ENCODE peak calls at places on chromosomes 13 and 19, in five cellular contexts. C, F, N, O and K are unnamed samples.

GRCh38 chr13:49108204-49108603 is 111.9 kb upstream of the MLNR start:
- DNase-seq in C (no peak), F (no peak), N (no peak), O (no peak), K (no peak)

GRCh38 chr19:40633207-40633606 is 32.0 kb downstream of the LTBP4 start:
- DNase-seq in C (no peak), F (no peak), N (no peak), O (no peak), K (no peak)

GRCh38 chr13:24672141-24673132 is 7.8 kb upstream of the ATP12A start:
- DNase-seq in C (no peak), F (no peak), N (no peak), O (no peak), K (no peak)

GRCh38 chr19:632228-633067 is 889 bp downstream of the POLRMT start:
- DNase-seq in C (no peak), F (no peak), N (peak; percentile 78), O (no peak), K (peak; percentile 58)

GRCh38 chr19:4571305-4571917 is 11.9 kb upstream of the SEMA6B start:
- DNase-seq in C (no peak), F (no peak), N (no peak), O (no peak), K (no peak)

GRCh38 chr19:7869910-7870511 is 4.2 kb downstream of the PRR36 start:
- DNase-seq in C (peak; percentile 68), F (no peak), N (peak; percentile 63), O (no peak), K (peak; percentile 94)

GRCh38 chr19:17234911-17235617 is 9.0 kb downstream of the OCEL1 start:
- DNase-seq in C (peak; percentile 68), F (no peak), N (peak; percentile 79), O (no peak), K (no peak)

GRCh38 chr19:29798783-29799182 is 13.0 kb upstream of the CCNE1 start:
- DNase-seq in C (no peak), F (no peak), N (no peak), O (no peak), K (no peak)

GRCh38 chr13:101178394-101178793 is 237.9 kb downstream of the NALCN start:
- DNase-seq in C (no peak), F (no peak), N (no peak), O (no peak), K (no peak)

GRCh38 chr13:32638739-32639138 is 52.5 kb downstream of the PDS5B start:
- DNase-seq in C (no peak), F (no peak), N (no peak), O (no peak), K (no peak)

GRCh38 chr13:106612688-106613087 is 44.8 kb upstream of the ARGLU1 start:
- DNase-seq in C (peak; percentile 63), F (no peak), N (peak; percentile 50), O (no peak), K (no peak)

GRCh38 chr13:72403396-72404010 is 323.9 kb downstream of the MZT1 start:
- DNase-seq in C (no peak), F (no peak), N (no peak), O (no peak), K (no peak)

GRCh38 chr13:73984949-73985691 is 149.1 kb downstream of the KLF12 start:
- DNase-seq in C (no peak), F (no peak), N (no peak), O (no peak), K (no peak)

GRCh38 chr13:32731576-32731975 is 145.3 kb downstream of the PDS5B start:
- DNase-seq in C (no peak), F (no peak), N (no peak), O (no peak), K (peak; percentile 44)

GRCh38 chr13:63184693-63185092 is 1769.0 kb upstream of the PCDH20 start:
- DNase-seq in C (no peak), F (no peak), N (no peak), O (no peak), K (peak; percentile 49)

GRCh38 chr13:99103536-99103935 is 97.1 kb upstream of the UBAC2 start:
- DNase-seq in C (no peak), F (no peak), N (no peak), O (no peak), K (no peak)

GRCh38 chr13:92806215-92806614 is 420.4 kb upstream of the GPC6 start:
- DNase-seq in C (no peak), F (no peak), N (no peak), O (no peak), K (no peak)

GRCh38 chr19:13033819-13034611 is 38.7 kb downstream of the NFIX start:
- DNase-seq in C (peak; percentile 77), F (no peak), N (peak; percentile 88), O (no peak), K (peak; percentile 68)

GRCh38 chr13:75841905-75842304 is 205.8 kb downstream of the LMO7 start:
- DNase-seq in C (no peak), F (no peak), N (no peak), O (no peak), K (no peak)

GRCh38 chr19:38433268-38433733 is at the start of gene RYR1:
- DNase-seq in C (peak; percentile 48), F (no peak), N (peak; percentile 40), O (no peak), K (peak; percentile 95)

GRCh38 chr13:87669379-87669978 is 1.7 kb upstream of the SLITRK5 start:
- DNase-seq in C (no peak), F (no peak), N (no peak), O (no peak), K (peak; percentile 66)

GRCh38 chr19:13036366-13036976 is 41.2 kb downstream of the NFIX start:
- DNase-seq in C (peak; percentile 66), F (no peak), N (peak; percentile 81), O (no peak), K (no peak)

GRCh38 chr19:47512183-47512947 is 2.5 kb downstream of the NAPA start:
- DNase-seq in C (peak; percentile 83), F (no peak), N (peak; percentile 77), O (no peak), K (no peak)

GRCh38 chr13:65535360-65535759 is 1694.8 kb downstream of the PCDH9 start:
- DNase-seq in C (no peak), F (no peak), N (no peak), O (no peak), K (no peak)

GRCh38 chr13:45456196-45456972 is 8.4 kb upstream of the COG3 start:
- DNase-seq in C (no peak), F (no peak), N (no peak), O (no peak), K (no peak)

GRCh38 chr13:30466841-30467252 is 1.1 kb upstream of the HMGB1 start:
- DNase-seq in C (no peak), F (no peak), N (no peak), O (no peak), K (no peak)

GRCh38 chr19:35750167-35750566 is 1.8 kb downstream of the LIN37 start:
- DNase-seq in C (no peak), F (no peak), N (no peak), O (no peak), K (no peak)
- H3K27ac ChIP-seq in C (no peak overlapping the region), F (peak overlapping the region; percentile 91), N (no peak overlapping the region), O (no peak overlapping the region), K (no peak overlapping the region)

DNA sequence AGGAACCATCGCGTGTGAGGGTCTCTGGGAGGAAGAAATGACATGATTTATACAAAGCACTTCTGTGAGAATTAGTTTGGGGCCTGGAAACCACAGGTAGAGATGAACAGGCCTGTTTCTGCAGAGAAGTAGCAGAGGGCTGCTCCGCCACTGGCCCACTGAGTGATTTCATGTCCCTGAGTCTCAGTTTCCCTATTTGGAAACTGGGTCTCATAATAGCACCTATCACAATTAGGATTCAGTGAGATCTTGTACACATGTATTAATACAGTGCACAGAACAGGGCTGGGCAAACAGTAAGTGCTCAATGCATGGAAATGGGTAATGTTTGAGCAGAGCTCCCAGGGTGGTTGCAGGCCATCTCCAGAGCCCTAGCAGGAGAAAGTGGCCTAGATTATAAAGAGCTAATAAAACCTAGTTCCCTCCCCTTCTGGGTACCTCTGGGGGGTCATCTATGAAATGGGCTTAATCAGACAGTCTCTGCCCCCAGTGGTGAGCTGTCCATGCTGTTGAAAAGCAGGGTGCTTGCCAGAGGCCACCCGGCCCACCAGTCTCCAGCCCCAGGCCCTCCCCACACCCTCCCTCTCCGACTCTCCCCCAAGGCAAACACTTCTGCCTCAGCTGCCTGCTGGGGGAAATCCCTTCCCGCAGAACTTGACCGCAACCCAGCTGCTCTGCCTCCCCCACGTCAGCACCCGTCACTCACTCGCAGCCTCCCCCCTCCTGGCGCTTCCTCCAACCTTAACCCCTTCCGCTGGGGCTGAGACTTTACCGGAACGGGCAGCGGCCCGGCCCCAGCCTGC is 4.5 kb downstream of the BCL3 start:
- DNase-seq in C (peak; percentile 95), F (peak; percentile 98), N (peak; percentile 96), O (peak; percentile 94), K (peak; percentile 93)
- TF ChIP-seq EP300 in C (peak; percentile 80), F (peak; percentile 91), N (peak; percentile 96), O (peak; percentile 98), K (peak; percentile 92)

DNA sequence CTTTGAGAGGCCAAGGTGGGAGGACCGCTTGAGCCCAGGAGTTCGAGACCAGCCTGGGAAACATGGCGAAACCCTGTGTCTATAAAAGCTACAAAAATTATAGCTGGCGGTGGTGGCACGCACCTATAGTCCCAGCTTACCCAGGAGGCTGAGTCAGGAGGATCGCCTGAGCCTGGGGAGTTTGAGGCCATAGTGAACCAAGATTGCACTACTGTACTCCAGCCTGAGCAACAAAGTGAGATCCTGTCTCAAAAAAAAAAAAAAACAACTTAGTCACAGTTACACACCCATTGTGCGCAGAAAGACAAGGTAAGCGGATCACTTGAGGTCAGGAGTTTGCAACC is 728 bp upstream of the DENND1C start:
- DNase-seq in C (no peak), F (no peak), N (no peak), O (no peak), K (no peak)
- H3K27ac ChIP-seq in C (peak overlapping the region; percentile 64), F (no peak overlapping the region), N (peak overlapping the region; percentile 57), O (peak overlapping the region; percentile 93), K (no peak overlapping the region)

GRCh38 chr13:112688560-112689497 is 1.0 kb upstream of the ATP11A start:
- DNase-seq in C (peak; percentile 40), F (no peak), N (peak; percentile 29), O (no peak), K (no peak)

GRCh38 chr13:112687836-112688559 is 1.8 kb upstream of the ATP11A start:
- DNase-seq in C (peak; percentile 17), F (no peak), N (no peak), O (no peak), K (no peak)

GRCh38 chr13:112692104-112692503 is 2.3 kb downstream of the ATP11A start:
- DNase-seq in C (peak; percentile 16), F (no peak), N (no peak), O (no peak), K (no peak)

GRCh38 chr13:112690242-112690943 is 555 bp downstream of the ATP11A start:
- DNase-seq in C (peak; percentile 46), F (no peak), N (peak; percentile 38), O (no peak), K (no peak)

DNA sequence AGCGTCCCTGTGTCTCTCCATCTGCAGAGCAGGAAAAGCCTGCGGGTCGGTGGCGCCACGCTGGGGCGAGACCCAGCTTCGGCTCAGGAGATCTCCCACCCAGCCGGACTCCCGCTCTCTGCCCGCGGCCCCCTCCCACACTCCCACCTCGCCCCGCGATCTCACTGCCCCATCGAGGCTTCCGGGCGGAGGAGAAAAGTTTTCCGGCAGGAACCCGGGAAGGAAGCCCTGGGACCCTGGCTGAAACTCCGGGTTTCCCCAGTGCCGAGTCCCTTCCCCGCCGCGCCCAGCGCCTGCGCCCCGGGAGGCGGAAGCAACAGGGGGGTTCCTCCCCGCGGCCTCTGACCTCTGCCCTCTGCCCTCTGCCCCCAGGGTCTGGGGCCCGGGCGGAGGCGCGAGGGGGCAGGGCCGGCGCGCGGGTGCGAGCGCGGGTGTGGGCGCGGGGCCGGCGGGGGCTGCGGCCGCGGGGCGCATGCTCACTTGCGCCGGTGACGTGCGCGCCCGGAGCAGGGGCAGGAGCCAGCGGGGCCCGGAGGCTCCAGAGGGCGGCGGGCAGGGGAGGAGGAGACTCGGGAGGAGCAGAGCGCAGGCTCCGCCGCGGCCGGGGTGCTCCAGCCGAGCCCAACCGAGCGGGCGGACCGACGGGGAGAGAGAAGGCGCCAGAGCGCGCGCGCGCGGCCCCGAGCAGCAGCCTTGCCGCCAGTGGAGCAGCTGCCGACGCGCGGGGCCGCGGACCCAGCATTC is at the start of gene ATP11A:
- DNase-seq in C (peak; percentile 92), F (no peak), N (peak; percentile 91), O (no peak), K (peak; percentile 78)
- TF ChIP-seq EP300 in C (no peak), F (no peak), N (no peak), O (peak; percentile 7), K (no peak)